ENCODE peak calls at places on chromosomes 5 and 9, in six cellular contexts. Q is neuronal stem cell, U is psoas muscle, H is PC-3, M is upper lobe of right lung, L is Peyer's patch. Z is an unnamed sample.

GRCh38 chr5:154403234-154403633 is 42.6 kb upstream of the SAP30L start:
- DNase-seq in Q (no peak), L (no peak), H (no peak), U (no peak), M (no peak), Z (no peak)

GRCh38 chr9:93182572-93182971 is 1.4 kb upstream of the WNK2 start:
- DNase-seq in M (no peak), L (peak; percentile 78), Q (no peak), H (no peak), U (no peak), Z (no peak)

GRCh38 chr5:61148516-61148915 is 13.8 kb downstream of the SMIM15 start:
- DNase-seq in U (no peak), Q (no peak), M (no peak), H (no peak), L (no peak), Z (no peak)

GRCh38 chr5:169423580-169424278 is 122.8 kb upstream of the SLIT3 start:
- DNase-seq in M (no peak), U (no peak), Q (no peak), H (peak; percentile 46), L (no peak), Z (no peak)

GRCh38 chr5:8184455-8185063 is 315.6 kb downstream of the MTRR start:
- DNase-seq in Q (peak; percentile 8), U (no peak), M (peak; percentile 66), H (peak; percentile 74), L (no peak), Z (no peak)

GRCh38 chr5:16617272-16617973 is 626 bp upstream of the RETREG1 start:
- DNase-seq in U (no peak), Q (no peak), M (no peak), H (no peak), L (no peak), Z (no peak)

GRCh38 chr5:6606884-6607558 is 25.8 kb downstream of the NSUN2 start:
- DNase-seq in Q (no peak), U (no peak), L (no peak), M (no peak), H (no peak), Z (no peak)

GRCh38 chr9:134320916-134321570 is 5.2 kb upstream of the RXRA start:
- DNase-seq in H (no peak), M (peak; percentile 58), Q (no peak), U (peak; percentile 57), L (peak; percentile 61), Z (no peak)

GRCh38 chr5:59149271-59149670 is 566.4 kb downstream of the RAB3C start:
- DNase-seq in Q (no peak), M (no peak), H (no peak), L (no peak), U (no peak), Z (no peak)

GRCh38 chr5:15480436-15480835 is 19.5 kb upstream of the FBXL7 start:
- DNase-seq in M (no peak), U (no peak), L (no peak), Q (no peak), H (no peak), Z (no peak)

GRCh38 chr5:140041492-140042421 is 1.3 kb downstream of the NRG2 start:
- DNase-seq in L (peak; percentile 45), H (peak; percentile 87), U (peak; percentile 94), M (peak; percentile 65), Q (no peak), Z (peak; percentile 18)

GRCh38 chr5:58451732-58452565 is 7.9 kb downstream of the PLK2 start:
- DNase-seq in M (no peak), U (no peak), Q (no peak), L (no peak), H (no peak), Z (no peak)

GRCh38 chr9:97386733-97387503 is 25.0 kb upstream of the TDRD7 start:
- DNase-seq in L (peak; percentile 85), M (peak; percentile 81), H (peak; percentile 67), U (peak; percentile 77), Q (peak; percentile 73), Z (no peak)

GRCh38 chr9:71853084-71853483 is 57.9 kb downstream of the ABHD17B start:
- DNase-seq in L (no peak), Q (no peak), M (no peak), U (no peak), H (no peak), Z (no peak)

GRCh38 chr5:160230686-160231527 is 1.6 kb downstream of the FABP6 start:
- DNase-seq in Q (no peak), L (peak; percentile 65), M (peak; percentile 79), U (no peak), H (peak; percentile 93), Z (peak; percentile 31)

GRCh38 chr9:133679466-133680051 is 43.4 kb downstream of the DBH start:
- DNase-seq in M (no peak), Q (no peak), U (peak; percentile 56), H (no peak), L (no peak), Z (no peak)

GRCh38 chr9:99176527-99177013 is 45.2 kb downstream of the ALG2 start:
- DNase-seq in Q (no peak), U (no peak), H (no peak), L (no peak), M (no peak), Z (no peak)

GRCh38 chr5:179300834-179301233 is 44.4 kb downstream of the ADAMTS2 start:
- DNase-seq in Q (no peak), U (peak; percentile 77), H (no peak), M (peak; percentile 59), L (peak; percentile 22), Z (no peak)

GRCh38 chr5:57778528-57779175 is 296.0 kb upstream of the ACTBL2 start:
- DNase-seq in H (no peak), Q (no peak), U (no peak), M (no peak), L (no peak), Z (no peak)

GRCh38 chr9:77803423-77803822 is 155.3 kb upstream of the GNA14 start:
- DNase-seq in H (no peak), Q (no peak), L (no peak), M (no peak), U (no peak), Z (no peak)

GRCh38 chr5:14342306-14342705 is 199.2 kb downstream of the TRIO start:
- DNase-seq in U (no peak), L (no peak), Q (no peak), M (no peak), H (no peak), Z (no peak)

GRCh38 chr9:128683340-128684064 is 5.5 kb upstream of the SET start:
- DNase-seq in Q (peak; percentile 76), M (peak; percentile 83), L (peak; percentile 68), U (no peak), H (peak; percentile 50), Z (no peak)

GRCh38 chr5:133050500-133050899 is 1.3 kb upstream of the HSPA4 start:
- DNase-seq in H (no peak), L (no peak), M (no peak), U (no peak), Q (no peak), Z (no peak)

GRCh38 chr9:120710110-120710981 is 3.9 kb downstream of the MEGF9 start:
- DNase-seq in Q (no peak), H (peak; percentile 50), L (no peak), M (no peak), U (no peak), Z (no peak)

GRCh38 chr9:137070906-137071275 is 534 bp upstream of the SAPCD2 start:
- DNase-seq in L (no peak), U (no peak), M (no peak), H (no peak), Q (no peak), Z (no peak)

GRCh38 chr9:130197386-130197785 is 25.2 kb downstream of the NCS1 start:
- DNase-seq in L (no peak), Q (no peak), H (no peak), M (no peak), U (no peak), Z (no peak)

GRCh38 chr9:130196643-130197042 is 24.4 kb downstream of the NCS1 start:
- DNase-seq in M (no peak), L (no peak), U (no peak), Q (no peak), H (no peak), Z (no peak)

GRCh38 chr9:130198501-130199179 is 26.4 kb downstream of the NCS1 start:
- DNase-seq in L (no peak), U (no peak), Q (no peak), H (no peak), M (no peak), Z (no peak)

GRCh38 chr9:130199605-130200004 is 27.4 kb downstream of the NCS1 start:
- DNase-seq in H (no peak), L (no peak), Q (no peak), M (no peak), U (no peak), Z (no peak)

DNA sequence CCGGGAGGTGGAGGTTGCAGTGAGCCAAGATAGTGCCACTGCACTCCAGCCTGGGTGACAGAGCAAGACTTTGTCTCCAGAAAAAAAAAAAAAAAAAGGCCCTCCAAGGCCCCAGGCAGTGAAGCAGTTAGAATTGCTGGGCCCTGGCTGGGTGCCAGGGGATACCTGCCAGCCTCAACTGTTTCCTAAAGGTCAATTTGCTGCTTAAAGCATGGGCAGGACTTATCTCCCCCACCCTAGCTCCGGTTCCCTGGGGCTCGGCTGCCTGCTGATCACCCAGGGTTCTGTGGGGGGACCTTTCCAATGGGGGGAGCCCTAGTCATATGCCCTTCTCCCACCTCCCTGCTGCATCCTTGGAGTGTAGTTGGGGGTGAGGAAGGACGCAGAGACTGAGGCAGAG is 25.7 kb downstream of the NCS1 start:
- DNase-seq in M (no peak), Q (no peak), U (no peak), L (no peak), H (no peak), Z (no peak)
- H3K27ac ChIP-seq in M (no peak overlapping the region), Q (no peak overlapping the region), U (no peak overlapping the region), L (no peak overlapping the region), H (no peak overlapping the region), Z (no peak overlapping the region)

DNA sequence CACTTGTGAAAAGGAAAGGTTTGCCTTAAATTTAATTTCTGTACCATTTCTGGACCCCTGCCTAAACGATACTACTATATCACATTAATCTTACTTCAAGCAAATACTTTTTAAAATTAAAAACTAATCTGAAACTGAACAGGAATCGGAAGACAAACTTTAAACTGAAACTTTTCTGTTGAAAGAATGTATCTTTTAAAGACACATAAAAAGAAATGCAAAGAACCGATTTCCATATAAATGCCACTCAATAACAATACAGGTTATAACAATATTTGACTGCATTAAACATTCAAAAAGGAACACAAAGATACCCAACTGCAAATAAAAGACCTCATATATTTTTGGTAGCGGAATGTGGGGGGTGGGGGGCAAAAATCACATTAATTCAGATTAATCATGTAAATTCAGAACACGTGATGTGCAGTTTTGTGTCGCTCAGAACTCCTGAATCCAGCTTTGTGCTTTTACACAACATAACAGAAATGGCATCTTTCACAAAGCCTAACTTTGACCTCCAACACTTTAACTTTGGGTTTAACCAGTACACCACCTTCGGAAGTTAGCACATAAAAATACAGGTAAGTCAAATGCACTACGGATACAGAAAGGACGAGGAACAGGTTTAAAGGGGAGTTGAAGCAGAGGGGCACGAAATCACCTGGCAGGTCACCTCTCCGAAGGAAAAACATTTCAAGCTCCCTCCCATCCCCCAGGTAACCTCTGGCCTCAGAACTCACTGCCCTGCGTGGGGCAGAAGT is 912 bp downstream of the LIFR start:
- DNase-seq in H (no peak), Q (no peak), U (no peak), M (no peak), L (no peak), Z (no peak)
- H3K27ac ChIP-seq in H (no peak overlapping the region), Q (no peak overlapping the region), U (peak overlapping the region; percentile 92), M (peak overlapping the region; percentile 87), L (peak overlapping the region; percentile 76), Z (peak overlapping the region; percentile 87)

GRCh38 chr9:75907863-75908262 is 17.4 kb downstream of the PCSK5 start:
- DNase-seq in L (no peak), U (no peak), M (no peak), Q (no peak), H (no peak), Z (no peak)
- H3K27ac ChIP-seq in L (no peak overlapping the region), U (no peak overlapping the region), M (no peak overlapping the region), Q (no peak overlapping the region), H (no peak overlapping the region), Z (peak overlapping the region; percentile 67)

GRCh38 chr5:151646334-151646733 is 40.4 kb downstream of the SPARC start:
- DNase-seq in Q (no peak), L (no peak), U (no peak), M (no peak), H (peak; percentile 35), Z (no peak)
- H3K27ac ChIP-seq in Q (no peak overlapping the region), L (no peak overlapping the region), U (no peak overlapping the region), M (no peak overlapping the region), H (no peak overlapping the region), Z (no peak overlapping the region)